ENCODE peak calls at places on chromosomes 11 and 22, in ten cellular contexts. One of them, this sample, is unnamed.

GRCh38 chr22:25197335-25197734 is 2.3 kb upstream of the CRYBB3 start:
- DNase-seq in hypothalamus: no peak
- DNase-seq in NCI-H460: no peak
- DNase-seq in H1: no peak
- DNase-seq in IMR-90: no peak
- DNase-seq in NCI-H1105 treated with DMSO at 0.1 percent for 48 hours: no peak
- DNase-seq in HCEC 1CT: no peak
- DNase-seq in mesothelial cell of epicardium: no peak
- DNase-seq in mesenteric fat pad: no peak
- DNase-seq in progenitor cell of endocrine pancreas: no peak
- DNase-seq in this sample: no peak

GRCh38 chr11:92383430-92383829 is 158.8 kb downstream of the FAT3 start:
- DNase-seq in HCEC 1CT: peak
- DNase-seq in progenitor cell of endocrine pancreas: no peak
- DNase-seq in IMR-90: peak
- DNase-seq in NCI-H1105 treated with DMSO at 0.1 percent for 48 hours: no peak
- DNase-seq in H1: no peak
- DNase-seq in hypothalamus: no peak
- DNase-seq in NCI-H460: no peak
- DNase-seq in mesenteric fat pad: no peak
- DNase-seq in mesothelial cell of epicardium: no peak
- DNase-seq in this sample: no peak

GRCh38 chr11:44950036-44950624 is 553 bp downstream of the TP53I11 start:
- DNase-seq in progenitor cell of endocrine pancreas: peak
- DNase-seq in mesenteric fat pad: no peak
- DNase-seq in HCEC 1CT: no peak
- DNase-seq in IMR-90: no peak
- DNase-seq in H1: peak
- DNase-seq in mesothelial cell of epicardium: peak
- DNase-seq in NCI-H460: no peak
- DNase-seq in hypothalamus: no peak
- DNase-seq in NCI-H1105 treated with DMSO at 0.1 percent for 48 hours: peak
- DNase-seq in this sample: no peak

GRCh38 chr11:125663910-125664309 is 16.7 kb downstream of the ACRV1 start:
- DNase-seq in hypothalamus: no peak
- DNase-seq in NCI-H1105 treated with DMSO at 0.1 percent for 48 hours: no peak
- DNase-seq in H1: no peak
- DNase-seq in HCEC 1CT: no peak
- DNase-seq in mesenteric fat pad: no peak
- DNase-seq in mesothelial cell of epicardium: no peak
- DNase-seq in progenitor cell of endocrine pancreas: no peak
- DNase-seq in IMR-90: no peak
- DNase-seq in NCI-H460: no peak
- DNase-seq in this sample: no peak

GRCh38 chr11:60607483-60607882 is 91.9 kb upstream of the MS4A8 start:
- DNase-seq in NCI-H1105 treated with DMSO at 0.1 percent for 48 hours: no peak
- DNase-seq in NCI-H460: no peak
- DNase-seq in progenitor cell of endocrine pancreas: no peak
- DNase-seq in IMR-90: no peak
- DNase-seq in HCEC 1CT: no peak
- DNase-seq in mesenteric fat pad: no peak
- DNase-seq in hypothalamus: no peak
- DNase-seq in mesothelial cell of epicardium: no peak
- DNase-seq in H1: no peak
- DNase-seq in this sample: no peak

GRCh38 chr11:86931965-86932332 is 23.2 kb downstream of the FZD4 start:
- DNase-seq in progenitor cell of endocrine pancreas: no peak
- DNase-seq in NCI-H1105 treated with DMSO at 0.1 percent for 48 hours: no peak
- DNase-seq in IMR-90: peak
- DNase-seq in mesothelial cell of epicardium: no peak
- DNase-seq in NCI-H460: no peak
- DNase-seq in H1: no peak
- DNase-seq in mesenteric fat pad: no peak
- DNase-seq in HCEC 1CT: peak
- DNase-seq in hypothalamus: no peak
- DNase-seq in this sample: no peak

GRCh38 chr11:78397398-78397797 is 20.2 kb downstream of the GAB2 start:
- DNase-seq in hypothalamus: no peak
- DNase-seq in IMR-90: no peak
- DNase-seq in H1: no peak
- DNase-seq in mesothelial cell of epicardium: no peak
- DNase-seq in NCI-H1105 treated with DMSO at 0.1 percent for 48 hours: no peak
- DNase-seq in progenitor cell of endocrine pancreas: no peak
- DNase-seq in HCEC 1CT: no peak
- DNase-seq in mesenteric fat pad: no peak
- DNase-seq in NCI-H460: no peak
- DNase-seq in this sample: no peak

GRCh38 chr22:46681010-46681409 is 57.0 kb downstream of the CERK start:
- DNase-seq in IMR-90: no peak
- DNase-seq in NCI-H460: no peak
- DNase-seq in NCI-H1105 treated with DMSO at 0.1 percent for 48 hours: peak
- DNase-seq in mesothelial cell of epicardium: no peak
- DNase-seq in progenitor cell of endocrine pancreas: no peak
- DNase-seq in HCEC 1CT: no peak
- DNase-seq in hypothalamus: no peak
- DNase-seq in H1: peak
- DNase-seq in mesenteric fat pad: no peak
- DNase-seq in this sample: no peak

GRCh38 chr11:118045191-118045590 is 31.7 kb upstream of the TMPRSS4 start:
- DNase-seq in HCEC 1CT: no peak
- DNase-seq in hypothalamus: no peak
- DNase-seq in progenitor cell of endocrine pancreas: no peak
- DNase-seq in mesenteric fat pad: no peak
- DNase-seq in mesothelial cell of epicardium: no peak
- DNase-seq in NCI-H460: no peak
- DNase-seq in H1: no peak
- DNase-seq in IMR-90: no peak
- DNase-seq in NCI-H1105 treated with DMSO at 0.1 percent for 48 hours: peak
- DNase-seq in this sample: no peak

GRCh38 chr11:911031-911889 is 650 bp upstream of the CHID1 start:
- DNase-seq in H1: no peak
- DNase-seq in NCI-H1105 treated with DMSO at 0.1 percent for 48 hours: peak
- DNase-seq in hypothalamus: no peak
- DNase-seq in IMR-90: peak
- DNase-seq in mesenteric fat pad: no peak
- DNase-seq in HCEC 1CT: peak
- DNase-seq in progenitor cell of endocrine pancreas: peak
- DNase-seq in NCI-H460: no peak
- DNase-seq in mesothelial cell of epicardium: peak
- DNase-seq in this sample: no peak

GRCh38 chr11:10268746-10269487 is 25.1 kb downstream of the SBF2 start:
- DNase-seq in progenitor cell of endocrine pancreas: no peak
- DNase-seq in H1: no peak
- DNase-seq in HCEC 1CT: no peak
- DNase-seq in NCI-H1105 treated with DMSO at 0.1 percent for 48 hours: no peak
- DNase-seq in NCI-H460: no peak
- DNase-seq in hypothalamus: no peak
- DNase-seq in mesenteric fat pad: no peak
- DNase-seq in mesothelial cell of epicardium: no peak
- DNase-seq in IMR-90: peak
- DNase-seq in this sample: no peak

GRCh38 chr22:47122441-47123000 is 360.1 kb downstream of the TBC1D22A start:
- DNase-seq in hypothalamus: no peak
- DNase-seq in mesothelial cell of epicardium: no peak
- DNase-seq in NCI-H460: no peak
- DNase-seq in HCEC 1CT: no peak
- DNase-seq in progenitor cell of endocrine pancreas: no peak
- DNase-seq in mesenteric fat pad: no peak
- DNase-seq in NCI-H1105 treated with DMSO at 0.1 percent for 48 hours: no peak
- DNase-seq in H1: no peak
- DNase-seq in IMR-90: no peak
- DNase-seq in this sample: no peak

GRCh38 chr11:92222701-92223100 is 1.9 kb upstream of the FAT3 start:
- DNase-seq in IMR-90: no peak
- DNase-seq in H1: no peak
- DNase-seq in HCEC 1CT: no peak
- DNase-seq in NCI-H1105 treated with DMSO at 0.1 percent for 48 hours: peak
- DNase-seq in NCI-H460: no peak
- DNase-seq in progenitor cell of endocrine pancreas: no peak
- DNase-seq in hypothalamus: no peak
- DNase-seq in mesenteric fat pad: no peak
- DNase-seq in mesothelial cell of epicardium: no peak
- DNase-seq in this sample: no peak

GRCh38 chr11:15197696-15198095 is 83.0 kb downstream of the INSC start:
- DNase-seq in progenitor cell of endocrine pancreas: no peak
- DNase-seq in H1: peak
- DNase-seq in mesenteric fat pad: no peak
- DNase-seq in hypothalamus: no peak
- DNase-seq in mesothelial cell of epicardium: no peak
- DNase-seq in NCI-H1105 treated with DMSO at 0.1 percent for 48 hours: no peak
- DNase-seq in HCEC 1CT: peak
- DNase-seq in NCI-H460: no peak
- DNase-seq in IMR-90: peak
- DNase-seq in this sample: no peak

GRCh38 chr11:91639359-91639758 is 585.3 kb upstream of the FAT3 start:
- DNase-seq in IMR-90: no peak
- DNase-seq in NCI-H1105 treated with DMSO at 0.1 percent for 48 hours: no peak
- DNase-seq in mesothelial cell of epicardium: no peak
- DNase-seq in NCI-H460: no peak
- DNase-seq in hypothalamus: no peak
- DNase-seq in HCEC 1CT: no peak
- DNase-seq in progenitor cell of endocrine pancreas: no peak
- DNase-seq in mesenteric fat pad: no peak
- DNase-seq in H1: no peak
- DNase-seq in this sample: no peak

GRCh38 chr11:35932641-35933571 is 11.0 kb upstream of the LDLRAD3 start:
- DNase-seq in HCEC 1CT: peak
- DNase-seq in hypothalamus: no peak
- DNase-seq in IMR-90: peak
- DNase-seq in mesenteric fat pad: no peak
- DNase-seq in H1: no peak
- DNase-seq in NCI-H1105 treated with DMSO at 0.1 percent for 48 hours: no peak
- DNase-seq in NCI-H460: no peak
- DNase-seq in mesothelial cell of epicardium: no peak
- DNase-seq in progenitor cell of endocrine pancreas: no peak
- DNase-seq in this sample: no peak

GRCh38 chr11:46330887-46331652 is 16.2 kb upstream of the DGKZ start:
- DNase-seq in hypothalamus: no peak
- DNase-seq in progenitor cell of endocrine pancreas: no peak
- DNase-seq in NCI-H1105 treated with DMSO at 0.1 percent for 48 hours: no peak
- DNase-seq in IMR-90: no peak
- DNase-seq in mesothelial cell of epicardium: no peak
- DNase-seq in mesenteric fat pad: no peak
- DNase-seq in H1: no peak
- DNase-seq in HCEC 1CT: no peak
- DNase-seq in NCI-H460: no peak
- DNase-seq in this sample: no peak

GRCh38 chr11:111423250-111423615 is 44.2 kb upstream of the POU2AF1 start:
- DNase-seq in HCEC 1CT: no peak
- DNase-seq in hypothalamus: no peak
- DNase-seq in IMR-90: no peak
- DNase-seq in H1: no peak
- DNase-seq in mesothelial cell of epicardium: no peak
- DNase-seq in NCI-H460: no peak
- DNase-seq in progenitor cell of endocrine pancreas: no peak
- DNase-seq in mesenteric fat pad: no peak
- DNase-seq in NCI-H1105 treated with DMSO at 0.1 percent for 48 hours: no peak
- DNase-seq in this sample: no peak

GRCh38 chr11:127640822-127641485 is 640.4 kb upstream of the KIRREL3 start:
- DNase-seq in mesothelial cell of epicardium: no peak
- DNase-seq in progenitor cell of endocrine pancreas: no peak
- DNase-seq in NCI-H460: no peak
- DNase-seq in NCI-H1105 treated with DMSO at 0.1 percent for 48 hours: no peak
- DNase-seq in mesenteric fat pad: no peak
- DNase-seq in HCEC 1CT: no peak
- DNase-seq in H1: no peak
- DNase-seq in hypothalamus: no peak
- DNase-seq in IMR-90: peak
- DNase-seq in this sample: no peak

GRCh38 chr11:16402654-16403447 is 46.5 kb upstream of the SOX6 start:
- DNase-seq in HCEC 1CT: no peak
- DNase-seq in mesenteric fat pad: no peak
- DNase-seq in H1: no peak
- DNase-seq in hypothalamus: peak
- DNase-seq in IMR-90: no peak
- DNase-seq in NCI-H1105 treated with DMSO at 0.1 percent for 48 hours: peak
- DNase-seq in NCI-H460: no peak
- DNase-seq in progenitor cell of endocrine pancreas: no peak
- DNase-seq in mesothelial cell of epicardium: no peak
- DNase-seq in this sample: no peak

GRCh38 chr11:72066855-72067254 is 13.5 kb downstream of the NUMA1 start:
- DNase-seq in NCI-H460: no peak
- DNase-seq in IMR-90: no peak
- DNase-seq in NCI-H1105 treated with DMSO at 0.1 percent for 48 hours: no peak
- DNase-seq in progenitor cell of endocrine pancreas: no peak
- DNase-seq in mesothelial cell of epicardium: no peak
- DNase-seq in hypothalamus: no peak
- DNase-seq in HCEC 1CT: no peak
- DNase-seq in H1: no peak
- DNase-seq in mesenteric fat pad: no peak
- DNase-seq in this sample: no peak

GRCh38 chr22:25098445-25099081 is 101.1 kb upstream of the CRYBB3 start:
- DNase-seq in progenitor cell of endocrine pancreas: no peak
- DNase-seq in HCEC 1CT: no peak
- DNase-seq in IMR-90: no peak
- DNase-seq in hypothalamus: no peak
- DNase-seq in mesothelial cell of epicardium: no peak
- DNase-seq in mesenteric fat pad: no peak
- DNase-seq in H1: no peak
- DNase-seq in NCI-H1105 treated with DMSO at 0.1 percent for 48 hours: no peak
- DNase-seq in NCI-H460: no peak
- DNase-seq in this sample: no peak

GRCh38 chr11:15605094-15605493 is 490.4 kb downstream of the INSC start:
- DNase-seq in H1: no peak
- DNase-seq in HCEC 1CT: no peak
- DNase-seq in NCI-H1105 treated with DMSO at 0.1 percent for 48 hours: no peak
- DNase-seq in progenitor cell of endocrine pancreas: no peak
- DNase-seq in IMR-90: no peak
- DNase-seq in NCI-H460: no peak
- DNase-seq in hypothalamus: no peak
- DNase-seq in mesenteric fat pad: no peak
- DNase-seq in mesothelial cell of epicardium: no peak
- DNase-seq in this sample: no peak

GRCh38 chr22:46103664-46104063 is 46.7 kb upstream of the PPARA start:
- DNase-seq in progenitor cell of endocrine pancreas: no peak
- DNase-seq in NCI-H460: no peak
- DNase-seq in HCEC 1CT: no peak
- DNase-seq in mesenteric fat pad: no peak
- DNase-seq in NCI-H1105 treated with DMSO at 0.1 percent for 48 hours: no peak
- DNase-seq in mesothelial cell of epicardium: no peak
- DNase-seq in H1: no peak
- DNase-seq in hypothalamus: no peak
- DNase-seq in IMR-90: no peak
- DNase-seq in this sample: no peak

GRCh38 chr11:41872458-41872857 is 413.0 kb upstream of the LRRC4C start:
- DNase-seq in NCI-H1105 treated with DMSO at 0.1 percent for 48 hours: no peak
- DNase-seq in IMR-90: no peak
- DNase-seq in mesothelial cell of epicardium: no peak
- DNase-seq in progenitor cell of endocrine pancreas: no peak
- DNase-seq in mesenteric fat pad: no peak
- DNase-seq in hypothalamus: no peak
- DNase-seq in H1: no peak
- DNase-seq in NCI-H460: no peak
- DNase-seq in HCEC 1CT: no peak
- DNase-seq in this sample: no peak

GRCh38 chr11:108616549-108616948 is 23.0 kb upstream of the EXPH5 start:
- DNase-seq in NCI-H1105 treated with DMSO at 0.1 percent for 48 hours: no peak
- DNase-seq in mesothelial cell of epicardium: no peak
- DNase-seq in NCI-H460: peak
- DNase-seq in HCEC 1CT: peak
- DNase-seq in progenitor cell of endocrine pancreas: no peak
- DNase-seq in H1: no peak
- DNase-seq in IMR-90: peak
- DNase-seq in hypothalamus: no peak
- DNase-seq in mesenteric fat pad: no peak
- DNase-seq in this sample: peak

GRCh38 chr11:85809881-85810280 is 1.1 kb downstream of the SYTL2 start:
- DNase-seq in HCEC 1CT: peak
- DNase-seq in IMR-90: no peak
- DNase-seq in NCI-H1105 treated with DMSO at 0.1 percent for 48 hours: no peak
- DNase-seq in NCI-H460: no peak
- DNase-seq in hypothalamus: peak
- DNase-seq in mesothelial cell of epicardium: no peak
- DNase-seq in H1: peak
- DNase-seq in mesenteric fat pad: no peak
- DNase-seq in progenitor cell of endocrine pancreas: no peak
- DNase-seq in this sample: no peak

GRCh38 chr11:62804310-62805043 is 763 bp downstream of the NXF1 start:
- DNase-seq in progenitor cell of endocrine pancreas: no peak
- DNase-seq in mesothelial cell of epicardium: no peak
- DNase-seq in NCI-H460: no peak
- DNase-seq in H1: no peak
- DNase-seq in HCEC 1CT: peak
- DNase-seq in mesenteric fat pad: no peak
- DNase-seq in NCI-H1105 treated with DMSO at 0.1 percent for 48 hours: no peak
- DNase-seq in IMR-90: peak
- DNase-seq in hypothalamus: no peak
- DNase-seq in this sample: no peak

This sample was measured in glomerular endothelial cell.